ENCODE peak calls at places on chromosome 4, in six cellular contexts. W is fibroblast of lung, P is A549, R is body of pancreas, G is A673, U is right lobe of liver. V is an unnamed sample.

GRCh38 chr4:76147454-76148141 is 599 bp downstream of the NUP54 start:
- DNase-seq in R (no peak), U (no peak), G (peak; percentile 94), P (peak; percentile 80), W (peak; percentile 85), V (peak; percentile 33)

GRCh38 chr4:11416767-11417113 is 12.0 kb downstream of the HS3ST1 start:
- DNase-seq in G (no peak), W (no peak), U (no peak), P (no peak), R (no peak), V (no peak)

GRCh38 chr4:112775801-112776200 is 138.9 kb downstream of the LARP7 start:
- DNase-seq in R (no peak), U (no peak), G (no peak), P (no peak), W (no peak), V (no peak)

GRCh38 chr4:119286377-119287002 is 35.4 kb downstream of the FABP2 start:
- DNase-seq in P (peak; percentile 64), R (no peak), G (peak; percentile 73), U (no peak), W (peak; percentile 76), V (peak; percentile 42)

GRCh38 chr4:141890279-141890678 is 253.9 kb downstream of the IL15 start:
- DNase-seq in G (no peak), P (no peak), R (no peak), W (peak; percentile 72), U (no peak), V (no peak)

GRCh38 chr4:158255727-158256324 is 45.5 kb downstream of the TMEM144 start:
- DNase-seq in G (peak; percentile 75), U (no peak), P (peak; percentile 41), W (peak; percentile 46), R (no peak), V (peak; percentile 27)

GRCh38 chr4:69078852-69079251 is 17.4 kb upstream of the UGT2B7 start:
- DNase-seq in R (no peak), W (no peak), P (no peak), U (no peak), G (no peak), V (no peak)

GRCh38 chr4:75916091-75916661 is 13.9 kb upstream of the PPEF2 start:
- DNase-seq in W (peak; percentile 57), R (peak; percentile 29), U (no peak), P (peak; percentile 44), G (peak; percentile 38), V (peak; percentile 57)

GRCh38 chr4:52840531-52841350 is 21.4 kb upstream of the RASL11B start:
- DNase-seq in R (no peak), W (no peak), P (no peak), G (no peak), U (no peak), V (no peak)

GRCh38 chr4:57157611-57158137 is 47.5 kb upstream of the IGFBP7 start:
- DNase-seq in G (no peak), R (no peak), P (no peak), U (no peak), W (no peak), V (no peak)

GRCh38 chr4:116959045-116959444 is 126.3 kb downstream of the TRAM1L1 start:
- DNase-seq in W (no peak), U (no peak), P (no peak), G (no peak), R (no peak), V (no peak)

GRCh38 chr4:128858875-128859696 is 49.6 kb downstream of the JADE1 start:
- DNase-seq in R (no peak), P (peak; percentile 11), G (no peak), U (no peak), W (peak; percentile 91), V (peak; percentile 58)

GRCh38 chr4:56049428-56050212 is 100.9 kb downstream of the CEP135 start:
- DNase-seq in P (peak; percentile 17), U (peak; percentile 60), R (peak; percentile 10), G (peak; percentile 27), W (peak; percentile 46), V (no peak)

GRCh38 chr4:119627267-119628190 is 1.1 kb downstream of the PDE5A start:
- DNase-seq in U (peak; percentile 67), W (peak; percentile 80), G (peak; percentile 61), P (peak; percentile 23), R (peak; percentile 70), V (peak; percentile 69)

GRCh38 chr4:41535911-41536361 is 2.0 kb upstream of the LIMCH1 start:
- DNase-seq in U (no peak), R (no peak), G (no peak), P (no peak), W (no peak), V (no peak)

GRCh38 chr4:177573487-177573886 is 131.2 kb upstream of the AGA start:
- DNase-seq in P (peak; percentile 28), W (peak; percentile 92), G (peak; percentile 18), R (no peak), U (no peak), V (peak; percentile 74)

GRCh38 chr4:87103691-87104187 is 116.7 kb downstream of the KLHL8 start:
- DNase-seq in P (no peak), G (peak; percentile 9), R (no peak), U (no peak), W (peak; percentile 85), V (no peak)

GRCh38 chr4:177508662-177509061 is 66.4 kb upstream of the AGA start:
- DNase-seq in R (no peak), W (no peak), P (no peak), G (no peak), U (no peak), V (no peak)

GRCh38 chr4:93771640-93772411 is 56.7 kb upstream of the ATOH1 start:
- DNase-seq in U (no peak), P (no peak), W (no peak), G (no peak), R (no peak), V (no peak)

GRCh38 chr4:1870578-1871443 is at the start of gene NSD2:
- DNase-seq in R (peak; percentile 90), G (peak; percentile 95), W (peak; percentile 87), U (peak; percentile 92), P (peak; percentile 81), V (peak; percentile 45)

GRCh38 chr4:4574792-4575191 is 32.9 kb upstream of the STX18 start:
- DNase-seq in U (no peak), W (peak; percentile 89), R (peak; percentile 38), G (peak; percentile 73), P (peak; percentile 48), V (no peak)

GRCh38 chr4:143302526-143302925 is 34.1 kb upstream of the GAB1 start:
- DNase-seq in G (peak; percentile 86), W (peak; percentile 59), R (no peak), U (no peak), P (no peak), V (no peak)

GRCh38 chr4:101972791-101973190 is 182.3 kb downstream of the BANK1 start:
- DNase-seq in G (no peak), W (no peak), U (no peak), R (no peak), P (no peak), V (no peak)

GRCh38 chr4:54924891-54925290 is 200.5 kb downstream of the KDR start:
- DNase-seq in R (no peak), W (no peak), U (no peak), P (no peak), G (no peak), V (no peak)

GRCh38 chr4:17511041-17511949 is 595 bp downstream of the QDPR start:
- DNase-seq in G (peak; percentile 48), R (peak; percentile 57), P (peak; percentile 46), W (peak; percentile 45), U (peak; percentile 89), V (no peak)

DNA sequence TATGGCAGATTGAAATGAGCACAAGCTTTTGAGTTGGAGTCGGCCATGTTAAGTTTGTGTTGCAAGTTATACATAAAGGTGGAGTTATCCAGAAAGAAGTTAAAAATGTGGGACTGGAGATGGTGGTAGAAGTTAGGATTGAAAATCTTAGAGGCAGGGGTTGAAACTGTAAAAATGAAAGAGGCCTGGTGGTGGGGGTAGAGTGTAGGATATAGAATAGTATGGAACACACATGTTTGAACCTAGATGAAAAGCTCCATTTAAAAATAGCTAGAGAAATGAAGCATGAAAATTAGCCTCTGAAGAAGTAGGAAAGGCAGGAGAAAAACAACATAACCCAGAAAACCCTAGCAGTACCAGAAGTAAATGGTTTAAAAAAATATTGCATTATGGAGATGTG is 131.8 kb upstream of the ENPEP start:
- DNase-seq in G (peak; percentile 71), R (no peak), W (no peak), U (no peak), P (peak; percentile 1), V (no peak)
- TF ChIP-seq CTCF in G (peak; percentile 67), R (peak; percentile 37), W (no peak), U (peak; percentile 26), P (no peak), V (peak; percentile 26)

GRCh38 chr4:100168521-100168920 is 21.7 kb downstream of the DDIT4L start:
- DNase-seq in G (no peak), R (no peak), W (peak; percentile 40), P (no peak), U (no peak), V (no peak)
- H3K4me3 ChIP-seq in G (no peak overlapping the region), R (no peak overlapping the region), W (peak overlapping the region; percentile 9), P (no peak overlapping the region), U (no peak overlapping the region), V (no peak overlapping the region)

DNA sequence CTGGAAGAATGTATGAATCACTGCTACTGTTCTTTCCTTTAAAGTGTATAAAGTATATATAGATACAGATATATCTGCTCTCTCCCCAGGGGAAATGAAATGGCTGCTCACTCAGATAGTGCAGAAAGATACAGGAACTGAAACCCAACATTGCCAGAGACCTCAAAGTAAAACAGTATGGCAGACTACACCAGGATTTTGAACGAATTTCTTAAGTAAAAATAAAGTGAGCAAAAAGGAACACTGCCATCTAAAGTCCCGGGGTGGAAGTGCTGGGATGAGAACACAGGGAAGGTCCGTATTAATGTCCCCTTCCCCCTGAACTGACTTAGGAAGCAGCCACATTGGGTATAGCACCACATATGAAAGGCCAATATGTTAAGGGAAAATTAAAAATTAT is 93.4 kb downstream of the TMA16 start:
- DNase-seq in W (peak; percentile 6), R (no peak), P (peak; percentile 11), G (peak; percentile 18), U (no peak), V (no peak)
- TF ChIP-seq CTCF in W (no peak), R (no peak), P (no peak), G (peak; percentile 36), U (no peak), V (peak; percentile 25)

GRCh38 chr4:71186566-71187398 is 152.0 kb upstream of the SLC4A4 start:
- DNase-seq in W (peak; percentile 63), G (peak; percentile 32), P (peak; percentile 33), R (peak; percentile 69), U (peak; percentile 85), V (no peak)
- H3K4me3 ChIP-seq in W (peak overlapping the region; percentile 81), G (peak overlapping the region; percentile 53), P (peak overlapping the region; percentile 89), R (peak overlapping the region; percentile 43), U (peak overlapping the region; percentile 71), V (peak overlapping the region; percentile 78)

DNA sequence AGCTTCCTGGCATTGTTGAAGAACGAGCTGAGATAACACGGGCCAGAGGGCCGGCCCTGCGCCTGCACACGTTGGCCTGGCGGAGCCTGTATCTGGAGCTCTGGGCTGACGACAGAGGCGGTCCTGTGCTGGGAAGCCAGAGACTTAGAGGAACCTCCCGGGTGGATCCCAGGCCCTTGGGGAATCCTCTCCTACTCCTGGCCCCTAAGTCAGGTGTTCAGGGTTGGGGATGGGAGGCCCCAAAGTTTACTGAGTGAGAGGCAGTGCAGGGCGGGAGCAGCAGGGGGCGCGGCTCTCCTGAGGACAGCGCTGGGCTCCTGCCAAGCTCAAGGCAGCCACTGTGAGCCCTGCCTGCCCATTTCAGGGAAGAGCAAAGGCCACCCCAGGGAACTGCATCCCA is 2.5 kb upstream of the HTRA3 start:
- DNase-seq in W (no peak), G (peak; percentile 56), U (peak; percentile 75), R (peak; percentile 68), P (peak; percentile 69), V (no peak)
- TF ChIP-seq CTCF in W (peak; percentile 44), G (peak; percentile 64), U (peak; percentile 50), R (peak; percentile 63), P (peak; percentile 58), V (peak; percentile 78)

GRCh38 chr4:168654206-168655174 is 157.6 kb downstream of the PALLD start:
- DNase-seq in U (no peak), P (no peak), G (no peak), W (no peak), R (no peak), V (no peak)
- H3K4me3 ChIP-seq in U (no peak overlapping the region), P (no peak overlapping the region), G (no peak overlapping the region), W (no peak overlapping the region), R (no peak overlapping the region), V (no peak overlapping the region)